ENCODE peak calls at places on chromosomes 5 and 9, in nine cellular contexts. One of them, this sample, is unnamed.

GRCh38 chr5:133675376-133676154 is 63.2 kb upstream of the FSTL4 start:
- DNase-seq in HuH-7: no peak
- DNase-seq in NCI-H1092 treated with DMSO at 0.1 percent for 48 hours: peak
- DNase-seq in GM13976: no peak
- DNase-seq in OCI-LY7: no peak
- DNase-seq in activated CD8-positive, alpha-beta memory T cell treated with anti-CD3 and anti-CD28 coated beads for 4 hours: no peak
- DNase-seq in CD8-positive, alpha-beta memory T cell: no peak
- DNase-seq in COR-L47: no peak
- DNase-seq in T-helper 9 cell: no peak
- DNase-seq in this sample: no peak

GRCh38 chr5:57863661-57864060 is 381.1 kb upstream of the ACTBL2 start:
- DNase-seq in NCI-H1092 treated with DMSO at 0.1 percent for 48 hours: no peak
- DNase-seq in T-helper 9 cell: no peak
- DNase-seq in activated CD8-positive, alpha-beta memory T cell treated with anti-CD3 and anti-CD28 coated beads for 4 hours: no peak
- DNase-seq in GM13976: no peak
- DNase-seq in COR-L47: no peak
- DNase-seq in HuH-7: no peak
- DNase-seq in OCI-LY7: no peak
- DNase-seq in CD8-positive, alpha-beta memory T cell: no peak
- DNase-seq in this sample: no peak

GRCh38 chr5:161219816-161220215 is 326.7 kb downstream of the GABRB2 start:
- DNase-seq in activated CD8-positive, alpha-beta memory T cell treated with anti-CD3 and anti-CD28 coated beads for 4 hours: no peak
- DNase-seq in OCI-LY7: no peak
- DNase-seq in COR-L47: no peak
- DNase-seq in HuH-7: no peak
- DNase-seq in CD8-positive, alpha-beta memory T cell: no peak
- DNase-seq in GM13976: no peak
- DNase-seq in T-helper 9 cell: no peak
- DNase-seq in NCI-H1092 treated with DMSO at 0.1 percent for 48 hours: no peak
- DNase-seq in this sample: no peak

GRCh38 chr5:80659111-80659510 is 4.3 kb upstream of the DHFR start:
- DNase-seq in T-helper 9 cell: no peak
- DNase-seq in CD8-positive, alpha-beta memory T cell: no peak
- DNase-seq in COR-L47: no peak
- DNase-seq in activated CD8-positive, alpha-beta memory T cell treated with anti-CD3 and anti-CD28 coated beads for 4 hours: no peak
- DNase-seq in GM13976: no peak
- DNase-seq in OCI-LY7: no peak
- DNase-seq in NCI-H1092 treated with DMSO at 0.1 percent for 48 hours: no peak
- DNase-seq in HuH-7: no peak
- DNase-seq in this sample: no peak

GRCh38 chr5:140270008-140270407 is 32.9 kb downstream of the PFDN1 start:
- DNase-seq in OCI-LY7: no peak
- DNase-seq in COR-L47: no peak
- DNase-seq in NCI-H1092 treated with DMSO at 0.1 percent for 48 hours: no peak
- DNase-seq in HuH-7: no peak
- DNase-seq in T-helper 9 cell: no peak
- DNase-seq in activated CD8-positive, alpha-beta memory T cell treated with anti-CD3 and anti-CD28 coated beads for 4 hours: no peak
- DNase-seq in CD8-positive, alpha-beta memory T cell: no peak
- DNase-seq in GM13976: no peak
- DNase-seq in this sample: no peak

GRCh38 chr9:16708638-16709435 is 161.6 kb downstream of the BNC2 start:
- DNase-seq in GM13976: no peak
- DNase-seq in NCI-H1092 treated with DMSO at 0.1 percent for 48 hours: no peak
- DNase-seq in OCI-LY7: no peak
- DNase-seq in COR-L47: no peak
- DNase-seq in T-helper 9 cell: no peak
- DNase-seq in HuH-7: no peak
- DNase-seq in CD8-positive, alpha-beta memory T cell: no peak
- DNase-seq in activated CD8-positive, alpha-beta memory T cell treated with anti-CD3 and anti-CD28 coated beads for 4 hours: no peak
- DNase-seq in this sample: no peak

GRCh38 chr5:81006955-81007636 is 46.9 kb downstream of the RASGRF2 start:
- DNase-seq in NCI-H1092 treated with DMSO at 0.1 percent for 48 hours: no peak
- DNase-seq in OCI-LY7: no peak
- DNase-seq in T-helper 9 cell: peak
- DNase-seq in CD8-positive, alpha-beta memory T cell: peak
- DNase-seq in HuH-7: no peak
- DNase-seq in activated CD8-positive, alpha-beta memory T cell treated with anti-CD3 and anti-CD28 coated beads for 4 hours: peak
- DNase-seq in GM13976: no peak
- DNase-seq in COR-L47: no peak
- DNase-seq in this sample: no peak

GRCh38 chr5:100904259-100904822 is 1.3 kb upstream of the ST8SIA4 start:
- DNase-seq in activated CD8-positive, alpha-beta memory T cell treated with anti-CD3 and anti-CD28 coated beads for 4 hours: peak
- DNase-seq in GM13976: no peak
- DNase-seq in OCI-LY7: peak
- DNase-seq in HuH-7: no peak
- DNase-seq in T-helper 9 cell: peak
- DNase-seq in NCI-H1092 treated with DMSO at 0.1 percent for 48 hours: no peak
- DNase-seq in COR-L47: no peak
- DNase-seq in CD8-positive, alpha-beta memory T cell: peak
- DNase-seq in this sample: no peak

GRCh38 chr9:127825319-127826051 is 22.8 kb downstream of the FPGS start:
- DNase-seq in COR-L47: no peak
- DNase-seq in CD8-positive, alpha-beta memory T cell: no peak
- DNase-seq in GM13976: no peak
- DNase-seq in T-helper 9 cell: no peak
- DNase-seq in activated CD8-positive, alpha-beta memory T cell treated with anti-CD3 and anti-CD28 coated beads for 4 hours: no peak
- DNase-seq in OCI-LY7: peak
- DNase-seq in NCI-H1092 treated with DMSO at 0.1 percent for 48 hours: no peak
- DNase-seq in HuH-7: peak
- DNase-seq in this sample: peak

GRCh38 chr5:42884326-42884725 is 72.6 kb upstream of the SELENOP start:
- DNase-seq in OCI-LY7: no peak
- DNase-seq in activated CD8-positive, alpha-beta memory T cell treated with anti-CD3 and anti-CD28 coated beads for 4 hours: no peak
- DNase-seq in T-helper 9 cell: no peak
- DNase-seq in GM13976: no peak
- DNase-seq in COR-L47: no peak
- DNase-seq in NCI-H1092 treated with DMSO at 0.1 percent for 48 hours: no peak
- DNase-seq in CD8-positive, alpha-beta memory T cell: no peak
- DNase-seq in HuH-7: no peak
- DNase-seq in this sample: no peak

GRCh38 chr5:162047279-162047678 is 20.3 kb upstream of the GABRG2 start:
- DNase-seq in T-helper 9 cell: no peak
- DNase-seq in CD8-positive, alpha-beta memory T cell: no peak
- DNase-seq in GM13976: no peak
- DNase-seq in activated CD8-positive, alpha-beta memory T cell treated with anti-CD3 and anti-CD28 coated beads for 4 hours: no peak
- DNase-seq in OCI-LY7: no peak
- DNase-seq in COR-L47: no peak
- DNase-seq in NCI-H1092 treated with DMSO at 0.1 percent for 48 hours: no peak
- DNase-seq in HuH-7: no peak
- DNase-seq in this sample: no peak

GRCh38 chr9:18137815-18138214 is 336.1 kb upstream of the ADAMTSL1 start:
- DNase-seq in activated CD8-positive, alpha-beta memory T cell treated with anti-CD3 and anti-CD28 coated beads for 4 hours: no peak
- DNase-seq in CD8-positive, alpha-beta memory T cell: no peak
- DNase-seq in COR-L47: no peak
- DNase-seq in GM13976: no peak
- DNase-seq in HuH-7: no peak
- DNase-seq in T-helper 9 cell: no peak
- DNase-seq in OCI-LY7: no peak
- DNase-seq in NCI-H1092 treated with DMSO at 0.1 percent for 48 hours: no peak
- DNase-seq in this sample: no peak

GRCh38 chr5:172596638-172597231 is 44.3 kb upstream of the NEURL1B start:
- DNase-seq in GM13976: no peak
- DNase-seq in COR-L47: no peak
- DNase-seq in CD8-positive, alpha-beta memory T cell: no peak
- DNase-seq in HuH-7: no peak
- DNase-seq in OCI-LY7: no peak
- DNase-seq in activated CD8-positive, alpha-beta memory T cell treated with anti-CD3 and anti-CD28 coated beads for 4 hours: no peak
- DNase-seq in NCI-H1092 treated with DMSO at 0.1 percent for 48 hours: no peak
- DNase-seq in T-helper 9 cell: no peak
- DNase-seq in this sample: no peak

GRCh38 chr9:78234810-78235209 is 1.1 kb upstream of the CEP78 start:
- DNase-seq in CD8-positive, alpha-beta memory T cell: no peak
- DNase-seq in HuH-7: peak
- DNase-seq in NCI-H1092 treated with DMSO at 0.1 percent for 48 hours: no peak
- DNase-seq in T-helper 9 cell: no peak
- DNase-seq in OCI-LY7: no peak
- DNase-seq in COR-L47: no peak
- DNase-seq in activated CD8-positive, alpha-beta memory T cell treated with anti-CD3 and anti-CD28 coated beads for 4 hours: no peak
- DNase-seq in GM13976: no peak
- DNase-seq in this sample: no peak

GRCh38 chr9:6014668-6015270 is 655 bp downstream of the RANBP6 start:
- DNase-seq in COR-L47: no peak
- DNase-seq in T-helper 9 cell: no peak
- DNase-seq in NCI-H1092 treated with DMSO at 0.1 percent for 48 hours: no peak
- DNase-seq in activated CD8-positive, alpha-beta memory T cell treated with anti-CD3 and anti-CD28 coated beads for 4 hours: no peak
- DNase-seq in GM13976: no peak
- DNase-seq in HuH-7: no peak
- DNase-seq in OCI-LY7: no peak
- DNase-seq in CD8-positive, alpha-beta memory T cell: no peak
- DNase-seq in this sample: no peak

GRCh38 chr9:130658893-130659698 is 5.3 kb upstream of the PRDM12 start:
- DNase-seq in COR-L47: no peak
- DNase-seq in T-helper 9 cell: no peak
- DNase-seq in GM13976: no peak
- DNase-seq in OCI-LY7: no peak
- DNase-seq in CD8-positive, alpha-beta memory T cell: no peak
- DNase-seq in activated CD8-positive, alpha-beta memory T cell treated with anti-CD3 and anti-CD28 coated beads for 4 hours: no peak
- DNase-seq in NCI-H1092 treated with DMSO at 0.1 percent for 48 hours: no peak
- DNase-seq in HuH-7: no peak
- DNase-seq in this sample: no peak

GRCh38 chr5:112762113-112762810 is 24.6 kb downstream of the APC start:
- DNase-seq in COR-L47: no peak
- DNase-seq in GM13976: no peak
- DNase-seq in CD8-positive, alpha-beta memory T cell: no peak
- DNase-seq in OCI-LY7: no peak
- DNase-seq in HuH-7: no peak
- DNase-seq in NCI-H1092 treated with DMSO at 0.1 percent for 48 hours: no peak
- DNase-seq in T-helper 9 cell: no peak
- DNase-seq in activated CD8-positive, alpha-beta memory T cell treated with anti-CD3 and anti-CD28 coated beads for 4 hours: no peak
- DNase-seq in this sample: no peak

GRCh38 chr9:126606483-126606870 is 7.3 kb upstream of the LMX1B start:
- DNase-seq in HuH-7: no peak
- DNase-seq in OCI-LY7: no peak
- DNase-seq in T-helper 9 cell: no peak
- DNase-seq in CD8-positive, alpha-beta memory T cell: no peak
- DNase-seq in NCI-H1092 treated with DMSO at 0.1 percent for 48 hours: no peak
- DNase-seq in GM13976: peak
- DNase-seq in COR-L47: no peak
- DNase-seq in activated CD8-positive, alpha-beta memory T cell treated with anti-CD3 and anti-CD28 coated beads for 4 hours: no peak
- DNase-seq in this sample: no peak

GRCh38 chr5:62627901-62628300 is 49.3 kb downstream of the LRRC70 start:
- DNase-seq in NCI-H1092 treated with DMSO at 0.1 percent for 48 hours: no peak
- DNase-seq in HuH-7: no peak
- DNase-seq in CD8-positive, alpha-beta memory T cell: no peak
- DNase-seq in GM13976: no peak
- DNase-seq in COR-L47: no peak
- DNase-seq in T-helper 9 cell: no peak
- DNase-seq in activated CD8-positive, alpha-beta memory T cell treated with anti-CD3 and anti-CD28 coated beads for 4 hours: no peak
- DNase-seq in OCI-LY7: no peak
- DNase-seq in this sample: no peak

This sample was measured in 8988T.